ENCODE peak calls at places on chromosomes 16 and 17, in eight cellular contexts. One of them, this sample, is unnamed.

GRCh38 chr16:20674684-20675487 is 22.6 kb downstream of the ACSM1 start:
- DNase-seq in heart left ventricle: no peak
- DNase-seq in sciatic nerve: no peak
- DNase-seq in stimulated activated CD4-positive, alpha-beta T cell treated with anti-CD3 and anti-CD28 coated beads, Interleukin-2, amount 100 ng/mL, for 24 hours: no peak
- DNase-seq in T1000: no peak
- DNase-seq in HEK293T: no peak
- DNase-seq in activated CD4-positive, alpha-beta T cell treated with anti-CD3 and anti-CD28 coated beads, Interleukin-2, amount 50 U/mL, for 24 hours: no peak
- DNase-seq in T-helper 1 cell: no peak
- DNase-seq in this sample: no peak

GRCh38 chr16:56611281-56611833 is 3.0 kb downstream of the MT2A start:
- DNase-seq in heart left ventricle: peak; percentile 91
- DNase-seq in sciatic nerve: no peak
- DNase-seq in stimulated activated CD4-positive, alpha-beta T cell treated with anti-CD3 and anti-CD28 coated beads, Interleukin-2, amount 100 ng/mL, for 24 hours: no peak
- DNase-seq in T1000: no peak
- DNase-seq in HEK293T: no peak
- DNase-seq in activated CD4-positive, alpha-beta T cell treated with anti-CD3 and anti-CD28 coated beads, Interleukin-2, amount 50 U/mL, for 24 hours: no peak
- DNase-seq in T-helper 1 cell: no peak
- DNase-seq in this sample: no peak

GRCh38 chr17:65109990-65110680 is 27.0 kb upstream of the RGS9 start:
- DNase-seq in heart left ventricle: no peak
- DNase-seq in sciatic nerve: no peak
- DNase-seq in stimulated activated CD4-positive, alpha-beta T cell treated with anti-CD3 and anti-CD28 coated beads, Interleukin-2, amount 100 ng/mL, for 24 hours: no peak
- DNase-seq in T1000: no peak
- DNase-seq in HEK293T: no peak
- DNase-seq in activated CD4-positive, alpha-beta T cell treated with anti-CD3 and anti-CD28 coated beads, Interleukin-2, amount 50 U/mL, for 24 hours: no peak
- DNase-seq in T-helper 1 cell: no peak
- DNase-seq in this sample: no peak

GRCh38 chr17:74803971-74804370 is 27.8 kb upstream of the NAT9 start:
- DNase-seq in heart left ventricle: no peak
- DNase-seq in sciatic nerve: no peak
- DNase-seq in stimulated activated CD4-positive, alpha-beta T cell treated with anti-CD3 and anti-CD28 coated beads, Interleukin-2, amount 100 ng/mL, for 24 hours: no peak
- DNase-seq in T1000: no peak
- DNase-seq in HEK293T: no peak
- DNase-seq in activated CD4-positive, alpha-beta T cell treated with anti-CD3 and anti-CD28 coated beads, Interleukin-2, amount 50 U/mL, for 24 hours: no peak
- DNase-seq in T-helper 1 cell: no peak
- DNase-seq in this sample: no peak

GRCh38 chr16:8622315-8622656 is 788 bp downstream of the METTL22 start:
- DNase-seq in heart left ventricle: no peak
- DNase-seq in sciatic nerve: no peak
- DNase-seq in stimulated activated CD4-positive, alpha-beta T cell treated with anti-CD3 and anti-CD28 coated beads, Interleukin-2, amount 100 ng/mL, for 24 hours: no peak
- DNase-seq in T1000: no peak
- DNase-seq in HEK293T: peak; percentile 36
- DNase-seq in activated CD4-positive, alpha-beta T cell treated with anti-CD3 and anti-CD28 coated beads, Interleukin-2, amount 50 U/mL, for 24 hours: no peak
- DNase-seq in T-helper 1 cell: no peak
- DNase-seq in this sample: no peak

GRCh38 chr17:34169501-34169900 is 85.6 kb upstream of the CCL2 start:
- DNase-seq in heart left ventricle: no peak
- DNase-seq in sciatic nerve: no peak
- DNase-seq in stimulated activated CD4-positive, alpha-beta T cell treated with anti-CD3 and anti-CD28 coated beads, Interleukin-2, amount 100 ng/mL, for 24 hours: no peak
- DNase-seq in T1000: no peak
- DNase-seq in HEK293T: no peak
- DNase-seq in activated CD4-positive, alpha-beta T cell treated with anti-CD3 and anti-CD28 coated beads, Interleukin-2, amount 50 U/mL, for 24 hours: no peak
- DNase-seq in T-helper 1 cell: no peak
- DNase-seq in this sample: no peak

GRCh38 chr16:88591577-88592021 is 21.4 kb downstream of the ZC3H18 start:
- DNase-seq in heart left ventricle: peak; percentile 64
- DNase-seq in sciatic nerve: no peak
- DNase-seq in stimulated activated CD4-positive, alpha-beta T cell treated with anti-CD3 and anti-CD28 coated beads, Interleukin-2, amount 100 ng/mL, for 24 hours: peak; percentile 45
- DNase-seq in T1000: no peak
- DNase-seq in HEK293T: no peak
- DNase-seq in activated CD4-positive, alpha-beta T cell treated with anti-CD3 and anti-CD28 coated beads, Interleukin-2, amount 50 U/mL, for 24 hours: peak; percentile 7
- DNase-seq in T-helper 1 cell: peak; percentile 54
- DNase-seq in this sample: no peak

GRCh38 chr17:34249497-34249877 is 5.6 kb upstream of the CCL2 start:
- DNase-seq in heart left ventricle: no peak
- DNase-seq in sciatic nerve: no peak
- DNase-seq in stimulated activated CD4-positive, alpha-beta T cell treated with anti-CD3 and anti-CD28 coated beads, Interleukin-2, amount 100 ng/mL, for 24 hours: no peak
- DNase-seq in T1000: no peak
- DNase-seq in HEK293T: no peak
- DNase-seq in activated CD4-positive, alpha-beta T cell treated with anti-CD3 and anti-CD28 coated beads, Interleukin-2, amount 50 U/mL, for 24 hours: no peak
- DNase-seq in T-helper 1 cell: no peak
- DNase-seq in this sample: no peak

GRCh38 chr16:11706180-11706742 is 36.4 kb downstream of the TXNDC11 start:
- DNase-seq in heart left ventricle: peak; percentile 78
- DNase-seq in sciatic nerve: no peak
- DNase-seq in stimulated activated CD4-positive, alpha-beta T cell treated with anti-CD3 and anti-CD28 coated beads, Interleukin-2, amount 100 ng/mL, for 24 hours: no peak
- DNase-seq in T1000: no peak
- DNase-seq in HEK293T: no peak
- DNase-seq in activated CD4-positive, alpha-beta T cell treated with anti-CD3 and anti-CD28 coated beads, Interleukin-2, amount 50 U/mL, for 24 hours: no peak
- DNase-seq in T-helper 1 cell: no peak
- DNase-seq in this sample: no peak